ENCODE peak calls at places on chromosomes 3 and 15, in eight cellular contexts. N is mammary epithelial cell, J is MM.1S, Z is astrocyte, S is GM23248, M is A673, Y is K562, I is neural progenitor cell. T is an unnamed sample. For H3K36me3, the result is how much of the 10 kb centered on the place peaks cover.

GRCh38 chr3:126394179-126394976 is at the start of gene CFAP100:
- DNase-seq in N (no peak), J (no peak), Z (peak), S (peak), M (no peak), Y (no peak), I (peak), T (peak)

GRCh38 chr15:70505411-70505919 is 257.9 kb downstream of the UACA start:
- DNase-seq in N (peak), J (peak), Z (peak), S (peak), M (peak), Y (no peak), I (no peak), T (no peak)

GRCh38 chr3:151316267-151316991 is at the start of gene GPR87:
- DNase-seq in N (peak), J (no peak), Z (peak), S (peak), M (no peak), Y (no peak), I (no peak), T (peak)

GRCh38 chr3:7800006-7800780 is 701.4 kb upstream of the LMCD1 start:
- DNase-seq in N (no peak), J (no peak), Z (no peak), S (no peak), M (peak), Y (no peak), I (peak), T (peak)

GRCh38 chr3:171058058-171058457 is 31.5 kb upstream of the SLC2A2 start:
- DNase-seq in N (no peak), J (no peak), Z (peak), S (peak), M (no peak), Y (no peak), I (no peak), T (no peak)

GRCh38 chr3:38165722-38166387 is 518 bp downstream of the OXSR1 start:
- DNase-seq in N (no peak), J (no peak), Z (peak), S (peak), M (peak), Y (peak), I (no peak), T (peak)

GRCh38 chr3:111768076-111768475 is 91.0 kb upstream of the PHLDB2 start:
- DNase-seq in N (no peak), J (no peak), Z (no peak), S (no peak), M (no peak), Y (no peak), I (no peak), T (no peak)

GRCh38 chr3:64216706-64217105 is 8.6 kb downstream of the PRICKLE2 start:
- DNase-seq in N (peak), J (no peak), Z (peak), S (peak), M (no peak), Y (no peak), I (peak), T (peak)

GRCh38 chr3:125110876-125111480 is 55.2 kb upstream of the HEG1 start:
- DNase-seq in N (no peak), J (no peak), Z (no peak), S (no peak), M (no peak), Y (no peak), I (no peak), T (no peak)

GRCh38 chr15:85380860-85381535 is 595 bp downstream of the AKAP13 start:
- DNase-seq in N (no peak), J (peak), Z (peak), S (peak), M (peak), Y (no peak), I (peak), T (peak)

GRCh38 chr15:101804375-101804774 is 1.1 kb downstream of the OR4F6 start:
- DNase-seq in N (no peak), J (no peak), Z (no peak), S (no peak), M (no peak), Y (no peak), I (no peak), T (no peak)

GRCh38 chr3:160869825-160870224 is 113.8 kb downstream of the PPM1L start:
- DNase-seq in N (peak), J (no peak), Z (no peak), S (no peak), M (no peak), Y (no peak), I (no peak), T (no peak)

GRCh38 chr3:55468251-55468650 is 18.9 kb downstream of the WNT5A start:
- DNase-seq in N (no peak), J (no peak), Z (peak), S (peak), M (no peak), Y (no peak), I (no peak), T (no peak)

GRCh38 chr3:71117572-71118247 is 465.8 kb downstream of the FOXP1 start:
- DNase-seq in N (no peak), J (no peak), Z (peak), S (peak), M (no peak), Y (no peak), I (no peak), T (no peak)

GRCh38 chr3:134754768-134755559 is 40.1 kb upstream of the EPHB1 start:
- DNase-seq in N (peak), J (peak), Z (peak), S (peak), M (peak), Y (peak), I (peak), T (peak)

GRCh38 chr3:187066228-187066995 is 72.9 kb downstream of the RPL39L start:
- DNase-seq in N (peak), J (peak), Z (peak), S (peak), M (peak), Y (peak), I (peak), T (peak)

GRCh38 chr3:65914032-65914739 is 124.5 kb downstream of the MAGI1 start:
- DNase-seq in N (no peak), J (no peak), Z (no peak), S (no peak), M (peak), Y (no peak), I (peak), T (peak)

GRCh38 chr15:42149493-42150245 is 6.8 kb downstream of the PLA2G4F start:
- DNase-seq in N (no peak), J (no peak), Z (no peak), S (no peak), M (no peak), Y (no peak), I (no peak), T (peak)

GRCh38 chr3:1439395-1439794 is 346.6 kb downstream of the CNTN6 start:
- DNase-seq in N (no peak), J (peak), Z (no peak), S (no peak), M (peak), Y (peak), I (peak), T (peak)

GRCh38 chr3:113769551-113769950 is 22.7 kb downstream of the ATP6V1A start:
- DNase-seq in N (peak), J (no peak), Z (peak), S (peak), M (peak), Y (no peak), I (no peak), T (no peak)

GRCh38 chr3:53109190-53109589 is 21.0 kb downstream of the RFT1 start:
- DNase-seq in N (peak), J (peak), Z (peak), S (peak), M (no peak), Y (no peak), I (no peak), T (no peak)

GRCh38 chr15:71730277-71731144 is 79.8 kb upstream of the NR2E3 start:
- DNase-seq in N (peak), J (peak), Z (peak), S (peak), M (peak), Y (peak), I (peak), T (peak)

GRCh38 chr3:126353694-126354321 is 3.4 kb downstream of the KLF15 start:
- DNase-seq in N (no peak), J (peak), Z (no peak), S (no peak), M (no peak), Y (no peak), I (no peak), T (no peak)

GRCh38 chr3:4983739-4984510 is 4.7 kb downstream of the BHLHE40 start:
- DNase-seq in N (peak), J (peak), Z (peak), S (peak), M (peak), Y (peak), I (peak), T (no peak)

GRCh38 chr3:23455775-23456174 is 252.6 kb downstream of the UBE2E2 start:
- DNase-seq in N (peak), J (no peak), Z (peak), S (peak), M (no peak), Y (no peak), I (no peak), T (no peak)

GRCh38 chr15:70400766-70401541 is 303.2 kb upstream of the TLE3 start:
- DNase-seq in N (no peak), J (no peak), Z (no peak), S (peak), M (peak), Y (no peak), I (no peak), T (no peak)

GRCh38 chr3:133941390-133941789 is 45.7 kb upstream of the RAB6B start:
- DNase-seq in N (no peak), J (no peak), Z (peak), S (no peak), M (no peak), Y (no peak), I (peak), T (peak)

GRCh38 chr15:89041507-89041906 is 46.7 kb upstream of the ABHD2 start:
- DNase-seq in N (no peak), J (no peak), Z (no peak), S (no peak), M (no peak), Y (no peak), I (no peak), T (no peak)

GRCh38 chr3:18847583-18848197 is 300.6 kb upstream of the KCNH8 start:
- DNase-seq in N (no peak), J (peak), Z (no peak), S (no peak), M (peak), Y (no peak), I (peak), T (peak)

GRCh38 chr15:68376447-68377060 is 55.4 kb downstream of the ITGA11 start:
- DNase-seq in N (no peak), J (no peak), Z (no peak), S (no peak), M (no peak), Y (no peak), I (no peak), T (no peak)

GRCh38 chr15:44713006-44713966 is 2.0 kb downstream of the B2M start:
- DNase-seq in N (peak), J (peak), Z (peak), S (peak), M (peak), Y (peak), I (no peak), T (peak)

GRCh38 chr3:72625616-72626337 is 222.5 kb downstream of the SHQ1 start:
- DNase-seq in N (peak), J (no peak), Z (peak), S (peak), M (no peak), Y (no peak), I (no peak), T (no peak)

GRCh38 chr15:76812381-76812780 is 92.8 kb downstream of the SCAPER start:
- DNase-seq in N (no peak), J (no peak), Z (no peak), S (no peak), M (no peak), Y (no peak), I (no peak), T (no peak)

GRCh38 chr15:85878866-85879265 is 84.1 kb upstream of the KLHL25 start:
- DNase-seq in N (peak), J (no peak), Z (no peak), S (no peak), M (no peak), Y (no peak), I (no peak), T (no peak)

GRCh38 chr3:45137656-45138181 is 8.5 kb downstream of the CDCP1 start:
- DNase-seq in N (no peak), J (no peak), Z (no peak), S (peak), M (peak), Y (peak), I (no peak), T (peak)

GRCh38 chr3:150544040-150544439 is 2.3 kb downstream of the SERP1 start:
- DNase-seq in N (peak), J (no peak), Z (peak), S (peak), M (no peak), Y (no peak), I (no peak), T (no peak)

GRCh38 chr15:75454471-75455418 is 3.3 kb upstream of the SIN3A start:
- DNase-seq in N (peak), J (peak), Z (no peak), S (peak), M (peak), Y (peak), I (peak), T (peak)

GRCh38 chr15:72233759-72234158 is 2.8 kb upstream of the PKM start:
- DNase-seq in N (no peak), J (no peak), Z (no peak), S (no peak), M (no peak), Y (no peak), I (no peak), T (no peak)

DNA sequence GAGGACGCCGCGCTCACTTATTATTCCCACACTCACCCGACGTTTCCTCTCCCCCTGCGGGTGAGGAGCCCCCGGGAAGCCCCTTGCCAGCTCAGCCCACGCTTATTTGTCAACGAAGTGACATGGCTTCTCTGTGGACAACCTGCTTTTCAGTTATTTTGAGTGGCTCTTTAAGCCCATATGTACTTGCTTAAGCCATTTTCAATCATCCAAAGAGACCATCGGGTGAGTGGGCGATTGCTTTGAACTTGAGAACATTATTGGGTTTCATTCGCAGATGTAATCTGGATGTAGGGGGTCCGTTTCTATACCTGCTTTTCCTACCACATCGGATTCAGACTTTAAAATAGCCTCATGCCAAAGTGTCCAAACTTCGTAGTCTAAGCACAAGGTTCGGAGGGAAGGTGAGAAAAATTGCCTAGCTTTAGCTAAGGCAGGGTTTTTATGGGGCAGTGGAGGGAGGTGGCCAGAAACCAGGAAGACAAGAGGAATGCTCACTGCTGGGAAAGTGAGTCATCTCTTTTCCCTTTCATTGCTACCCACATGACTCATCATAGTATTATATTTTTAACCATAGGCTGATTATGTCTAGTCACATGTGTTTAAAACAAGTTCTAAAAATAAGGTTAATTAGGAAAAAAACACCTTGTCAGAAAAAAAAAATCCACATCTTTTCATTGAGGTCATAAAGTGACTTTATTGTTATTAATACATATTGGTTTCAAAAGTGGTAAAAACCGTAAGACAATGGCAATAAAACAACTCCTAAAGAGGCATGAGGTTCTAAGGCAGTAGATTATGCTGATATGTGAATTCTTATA is 773.1 kb upstream of the NR2F2 start:
- DNase-seq in N (peak), J (no peak), Z (peak), S (peak), M (peak), Y (peak), I (no peak), T (no peak)
- TF ChIP-seq EZH2 in N (no peak), J (no peak), Z (no peak), S (no peak), M (no peak), Y (no peak), I (no peak), T (no peak)

DNA sequence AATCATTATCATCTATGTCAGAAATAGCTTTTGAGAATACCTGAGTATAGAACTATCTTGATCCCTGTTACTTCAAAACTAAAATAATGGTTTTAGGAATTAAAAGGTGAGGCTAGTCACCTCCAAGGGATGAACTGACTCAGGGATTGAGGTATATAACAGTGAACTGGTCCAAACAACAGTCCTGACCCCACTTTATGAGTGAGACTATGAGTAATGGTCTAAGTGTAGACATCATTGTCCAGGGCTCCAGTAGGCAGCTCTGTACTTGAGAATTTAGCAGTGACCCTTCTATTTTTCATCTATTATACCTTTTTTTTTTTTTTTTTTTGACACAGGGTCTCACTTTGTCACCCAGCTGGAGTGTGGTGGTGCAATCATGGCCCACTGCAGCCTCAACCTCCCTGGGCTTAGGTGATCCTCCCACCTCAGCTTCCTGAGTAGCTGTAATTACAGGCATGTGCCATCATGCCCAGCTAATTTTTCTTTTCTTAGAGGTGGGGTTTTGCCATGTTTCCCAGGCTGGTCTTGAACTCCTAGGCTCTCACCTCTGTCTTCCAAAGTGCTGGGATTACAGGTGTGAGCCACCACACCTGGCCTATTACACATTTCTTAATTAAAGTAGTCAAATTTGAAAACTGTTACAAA is 36.3 kb downstream of the MLH1 start:
- DNase-seq in N (peak), J (no peak), Z (no peak), S (peak), M (no peak), Y (no peak), I (no peak), T (no peak)
- H3K36me3 ChIP-seq in N (under half), J (under half), Z (under half), S (under half), M (half or more), Y (half or more), I (under half), T (under half)

GRCh38 chr3:100981546-100981945 is 11.7 kb downstream of the ABI3BP start:
- DNase-seq in N (no peak), J (no peak), Z (no peak), S (no peak), M (no peak), Y (no peak), I (no peak), T (no peak)

GRCh38 chr3:100988080-100988479 is 5.1 kb downstream of the ABI3BP start:
- DNase-seq in N (no peak), J (no peak), Z (no peak), S (no peak), M (no peak), Y (no peak), I (no peak), T (no peak)

GRCh38 chr3:100982710-100983109 is 10.5 kb downstream of the ABI3BP start:
- DNase-seq in N (no peak), J (no peak), Z (peak), S (peak), M (no peak), Y (no peak), I (no peak), T (peak)

GRCh38 chr3:100984257-100984772 is 8.9 kb downstream of the ABI3BP start:
- DNase-seq in N (no peak), J (no peak), Z (no peak), S (no peak), M (no peak), Y (no peak), I (no peak), T (no peak)
- TF ChIP-seq EZH2 in N (no peak), J (no peak), Z (no peak), S (no peak), M (no peak), Y (no peak), I (no peak), T (no peak)

GRCh38 chr15:23694592-23694991 is 7.5 kb upstream of the NDN start:
- DNase-seq in N (no peak), J (no peak), Z (no peak), S (no peak), M (no peak), Y (no peak), I (no peak), T (no peak)
- H3K36me3 ChIP-seq in N (under half), J (under half), Z (under half), S (under half), M (under half), Y (under half), I (under half), T (under half)

GRCh38 chr15:40110866-40111550 is 2.3 kb upstream of the BMF start:
- DNase-seq in N (no peak), J (no peak), Z (no peak), S (no peak), M (no peak), Y (no peak), I (no peak), T (peak)

GRCh38 chr15:40111888-40112287 is 3.2 kb upstream of the BMF start:
- DNase-seq in N (no peak), J (peak), Z (no peak), S (no peak), M (no peak), Y (peak), I (peak), T (no peak)

GRCh38 chr15:40106203-40107161 is 2.2 kb downstream of the BMF start:
- DNase-seq in N (peak), J (peak), Z (no peak), S (peak), M (peak), Y (peak), I (peak), T (peak)

GRCh38 chr15:40108061-40108854 is 421 bp downstream of the BMF start:
- DNase-seq in N (peak), J (peak), Z (no peak), S (peak), M (peak), Y (no peak), I (peak), T (peak)

GRCh38 chr15:40108855-40109735 is at the start of gene BMF:
- DNase-seq in N (peak), J (peak), Z (peak), S (peak), M (peak), Y (peak), I (peak), T (peak)
- TF ChIP-seq EZH2 in N (no peak), J (no peak), Z (no peak), S (no peak), M (no peak), Y (peak), I (peak), T (no peak)

DNA sequence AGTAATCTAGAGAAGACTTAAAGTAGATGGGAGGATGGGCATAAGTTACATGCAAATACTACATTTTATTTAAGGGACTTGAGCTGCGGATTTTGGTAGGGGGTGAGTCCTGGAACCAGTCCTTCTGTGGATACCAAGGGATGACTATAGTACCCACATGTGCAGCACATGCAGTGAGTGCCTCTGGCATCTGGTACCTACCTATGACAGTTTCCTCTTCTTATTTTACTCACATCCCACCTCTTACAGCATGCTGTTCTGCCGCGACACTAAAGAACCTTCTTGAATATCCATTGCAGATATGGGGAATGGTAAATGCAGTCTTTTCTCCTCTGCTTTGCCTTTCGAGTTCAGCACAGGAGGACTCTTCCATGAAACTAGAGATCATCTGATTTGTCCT is 1.7 kb downstream of the TSEN2 start:
- DNase-seq in N (no peak), J (no peak), Z (no peak), S (no peak), M (no peak), Y (no peak), I (no peak), T (no peak)
- H3K36me3 ChIP-seq in N (under half), J (under half), Z (under half), S (under half), M (under half), Y (under half), I (under half), T (under half)

GRCh38 chr3:35640186-35640584 is 860 bp downstream of the ARPP21 start:
- DNase-seq in N (no peak), J (no peak), Z (no peak), S (no peak), M (no peak), Y (no peak), I (no peak), T (no peak)
- TF ChIP-seq EZH2 in N (no peak), J (no peak), Z (no peak), S (no peak), M (no peak), Y (no peak), I (peak), T (no peak)

T was measured in GM23338.